ENCODE peak calls at places on chromosome 2, in five cellular contexts. One of them, this sample, is unnamed.

GRCh38 chr2:7011376-7012083 is 94.3 kb downstream of the RNF144A start:
- DNase-seq in HEK293T: no peak
- DNase-seq in lower leg skin: no peak
- DNase-seq in SW 1271: no peak
- DNase-seq in stimulated activated CD4-positive, alpha-beta T cell treated with anti-CD3 and anti-CD28 coated beads, Interleukin-4, amount 100 ng/mL, for 4 hours: no peak
- DNase-seq in this sample: no peak

GRCh38 chr2:43469713-43470112 is 126.1 kb downstream of the THADA start:
- DNase-seq in stimulated activated CD4-positive, alpha-beta T cell treated with anti-CD3 and anti-CD28 coated beads, Interleukin-4, amount 100 ng/mL, for 4 hours: no peak
- DNase-seq in lower leg skin: no peak
- DNase-seq in HEK293T: no peak
- DNase-seq in SW 1271: no peak
- DNase-seq in this sample: no peak

GRCh38 chr2:143205106-143205764 is 76.0 kb downstream of the ARHGAP15 start:
- DNase-seq in lower leg skin: no peak
- DNase-seq in SW 1271: peak; percentile 28
- DNase-seq in HEK293T: no peak
- DNase-seq in stimulated activated CD4-positive, alpha-beta T cell treated with anti-CD3 and anti-CD28 coated beads, Interleukin-4, amount 100 ng/mL, for 4 hours: no peak
- DNase-seq in this sample: no peak

GRCh38 chr2:174681983-174682577 is 82.2 kb downstream of the CHRNA1 start:
- DNase-seq in lower leg skin: no peak
- DNase-seq in SW 1271: no peak
- DNase-seq in HEK293T: peak; percentile 40
- DNase-seq in stimulated activated CD4-positive, alpha-beta T cell treated with anti-CD3 and anti-CD28 coated beads, Interleukin-4, amount 100 ng/mL, for 4 hours: peak; percentile 48
- DNase-seq in this sample: peak; percentile 80

GRCh38 chr2:241803387-241804325 is 5.3 kb upstream of the NEU4 start:
- DNase-seq in SW 1271: no peak
- DNase-seq in lower leg skin: no peak
- DNase-seq in stimulated activated CD4-positive, alpha-beta T cell treated with anti-CD3 and anti-CD28 coated beads, Interleukin-4, amount 100 ng/mL, for 4 hours: peak; percentile 49
- DNase-seq in HEK293T: no peak
- DNase-seq in this sample: no peak

GRCh38 chr2:216626875-216627245 is 6.4 kb upstream of the IGFBP2 start:
- DNase-seq in HEK293T: no peak
- DNase-seq in lower leg skin: no peak
- DNase-seq in stimulated activated CD4-positive, alpha-beta T cell treated with anti-CD3 and anti-CD28 coated beads, Interleukin-4, amount 100 ng/mL, for 4 hours: no peak
- DNase-seq in SW 1271: no peak
- DNase-seq in this sample: no peak

GRCh38 chr2:74199871-74200305 is 1.5 kb downstream of the MTHFD2 start:
- DNase-seq in HEK293T: no peak
- DNase-seq in SW 1271: no peak
- DNase-seq in lower leg skin: no peak
- DNase-seq in stimulated activated CD4-positive, alpha-beta T cell treated with anti-CD3 and anti-CD28 coated beads, Interleukin-4, amount 100 ng/mL, for 4 hours: no peak
- DNase-seq in this sample: no peak

GRCh38 chr2:223997938-223998337 is 40.7 kb downstream of the MRPL44 start:
- DNase-seq in HEK293T: no peak
- DNase-seq in SW 1271: no peak
- DNase-seq in stimulated activated CD4-positive, alpha-beta T cell treated with anti-CD3 and anti-CD28 coated beads, Interleukin-4, amount 100 ng/mL, for 4 hours: no peak
- DNase-seq in lower leg skin: no peak
- DNase-seq in this sample: no peak

GRCh38 chr2:181036848-181037603 is 56.6 kb downstream of the UBE2E3 start:
- DNase-seq in lower leg skin: no peak
- DNase-seq in SW 1271: peak; percentile 86
- DNase-seq in HEK293T: no peak
- DNase-seq in stimulated activated CD4-positive, alpha-beta T cell treated with anti-CD3 and anti-CD28 coated beads, Interleukin-4, amount 100 ng/mL, for 4 hours: no peak
- DNase-seq in this sample: no peak

GRCh38 chr2:65638438-65638837 is 206.0 kb upstream of the SPRED2 start:
- DNase-seq in lower leg skin: no peak
- DNase-seq in SW 1271: no peak
- DNase-seq in stimulated activated CD4-positive, alpha-beta T cell treated with anti-CD3 and anti-CD28 coated beads, Interleukin-4, amount 100 ng/mL, for 4 hours: no peak
- DNase-seq in HEK293T: peak; percentile 46
- DNase-seq in this sample: no peak

GRCh38 chr2:240325654-240326031 is 109.8 kb upstream of the GPC1 start:
- DNase-seq in stimulated activated CD4-positive, alpha-beta T cell treated with anti-CD3 and anti-CD28 coated beads, Interleukin-4, amount 100 ng/mL, for 4 hours: no peak
- DNase-seq in lower leg skin: no peak
- DNase-seq in SW 1271: no peak
- DNase-seq in HEK293T: no peak
- DNase-seq in this sample: no peak

GRCh38 chr2:203688798-203689197 is 17.6 kb upstream of the CD28 start:
- DNase-seq in stimulated activated CD4-positive, alpha-beta T cell treated with anti-CD3 and anti-CD28 coated beads, Interleukin-4, amount 100 ng/mL, for 4 hours: no peak
- DNase-seq in HEK293T: no peak
- DNase-seq in SW 1271: no peak
- DNase-seq in lower leg skin: peak; percentile 36
- DNase-seq in this sample: peak; percentile 82

GRCh38 chr2:637804-638203 is 39.4 kb downstream of the TMEM18 start:
- DNase-seq in stimulated activated CD4-positive, alpha-beta T cell treated with anti-CD3 and anti-CD28 coated beads, Interleukin-4, amount 100 ng/mL, for 4 hours: no peak
- DNase-seq in lower leg skin: no peak
- DNase-seq in HEK293T: no peak
- DNase-seq in SW 1271: no peak
- DNase-seq in this sample: no peak

This sample was measured in ascending aorta.